ENCODE peak calls at places on chromosomes 1 and 21, in five cellular contexts. K is T-helper 1 cell; Q is stimulated activated CD8-positive, alpha-beta memory T cell treated with anti-CD3 and anti-CD28 coated beads, Interleukin-15, amount 100 ng/mL, for 24 hours; A is ELR; M is neuronal stem cell. P is an unnamed sample.

GRCh38 chr1:150562384-150563339 is 13.5 kb downstream of the ADAMTSL4 start:
- DNase-seq in K (no peak), Q (no peak), A (peak; percentile 38), M (no peak), P (no peak)

GRCh38 chr1:109827466-109827865 is 63.7 kb upstream of the EPS8L3 start:
- DNase-seq in K (no peak), Q (no peak), A (peak; percentile 64), M (no peak), P (no peak)

GRCh38 chr1:244839656-244840055 is 4.2 kb downstream of the COX20 start:
- DNase-seq in K (no peak), Q (no peak), A (no peak), M (no peak), P (no peak)

GRCh38 chr1:87781589-87781988 is 452.9 kb downstream of the LMO4 start:
- DNase-seq in K (no peak), Q (no peak), A (no peak), M (no peak), P (no peak)

GRCh38 chr1:28885982-28886730 is 28.2 kb upstream of the EPB41 start:
- DNase-seq in K (no peak), Q (no peak), A (no peak), M (no peak), P (no peak)

GRCh38 chr1:197519741-197520334 is 251.8 kb downstream of the CRB1 start:
- DNase-seq in K (no peak), Q (no peak), A (peak; percentile 50), M (no peak), P (no peak)

GRCh38 chr1:209383422-209383821 is 200.1 kb upstream of the CAMK1G start:
- DNase-seq in K (no peak), Q (no peak), A (no peak), M (no peak), P (no peak)

GRCh38 chr1:160606611-160607010 is 27.3 kb upstream of the CD84 start:
- DNase-seq in K (no peak), Q (no peak), A (no peak), M (no peak), P (no peak)

GRCh38 chr1:32963746-32964460 is 706 bp downstream of the RNF19B start:
- DNase-seq in K (peak; percentile 40), Q (peak; percentile 15), A (peak; percentile 72), M (peak; percentile 54), P (peak; percentile 39)

GRCh38 chr1:228013322-228014234 is 6.8 kb downstream of the WNT3A start:
- DNase-seq in K (no peak), Q (no peak), A (no peak), M (no peak), P (no peak)

GRCh38 chr1:228104526-228105251 is 1.6 kb upstream of the C1orf35 start:
- DNase-seq in K (no peak), Q (no peak), A (no peak), M (no peak), P (no peak)

GRCh38 chr1:145782166-145783099 is 41.5 kb downstream of the RNF115 start:
- DNase-seq in K (no peak), Q (no peak), A (peak; percentile 92), M (no peak), P (no peak)

GRCh38 chr1:117147341-117147831 is 25.8 kb upstream of the TRIM45 start:
- DNase-seq in K (no peak), Q (no peak), A (peak; percentile 8), M (no peak), P (no peak)

GRCh38 chr1:46396429-46397398 is 2.6 kb downstream of the FAAH start:
- DNase-seq in K (no peak), Q (no peak), A (no peak), M (no peak), P (no peak)

GRCh38 chr1:201350361-201350725 is 27.1 kb downstream of the TNNT2 start:
- DNase-seq in K (no peak), Q (no peak), A (no peak), M (no peak), P (no peak)

GRCh38 chr1:60343736-60344135 is 270.2 kb upstream of the C1orf87 start:
- DNase-seq in K (no peak), Q (no peak), A (no peak), M (no peak), P (no peak)

GRCh38 chr1:48677306-48678287 is 99.1 kb downstream of the BEND5 start:
- DNase-seq in K (no peak), Q (peak; percentile 16), A (peak; percentile 34), M (peak; percentile 54), P (peak; percentile 21)

GRCh38 chr1:147168626-147169058 is 3.6 kb downstream of the PRKAB2 start:
- DNase-seq in K (no peak), Q (no peak), A (peak; percentile 47), M (no peak), P (no peak)

GRCh38 chr1:10874351-10874750 is 77.9 kb upstream of the CASZ1 start:
- DNase-seq in K (no peak), Q (no peak), A (no peak), M (no peak), P (no peak)

GRCh38 chr1:18938707-18939070 is 17.8 kb downstream of the IFFO2 start:
- DNase-seq in K (no peak), Q (no peak), A (no peak), M (no peak), P (no peak)

GRCh38 chr1:26686795-26687194 is 9.0 kb upstream of the ARID1A start:
- DNase-seq in K (no peak), Q (no peak), A (peak; percentile 30), M (no peak), P (no peak)

GRCh38 chr1:235326719-235327558 is 1.0 kb downstream of the ARID4B start:
- DNase-seq in K (peak; percentile 50), Q (peak; percentile 9), A (peak; percentile 53), M (peak; percentile 17), P (peak; percentile 39)

GRCh38 chr21:25859264-25859931 is 124.6 kb downstream of the GABPA start:
- DNase-seq in K (no peak), Q (no peak), A (no peak), M (no peak), P (no peak)

GRCh38 chr21:36263797-36264196 is 56.2 kb upstream of the MORC3 start:
- DNase-seq in K (no peak), Q (no peak), A (no peak), M (no peak), P (no peak)

GRCh38 chr1:17010601-17011438 is 908 bp downstream of the ATP13A2 start:
- DNase-seq in K (no peak), Q (no peak), A (peak; percentile 61), M (no peak), P (no peak)

GRCh38 chr21:34808569-34809204 is 139.9 kb downstream of the CLIC6 start:
- DNase-seq in K (no peak), Q (no peak), A (peak; percentile 83), M (no peak), P (no peak)

GRCh38 chr1:56450004-56450666 is 129.2 kb downstream of the PLPP3 start:
- DNase-seq in K (no peak), Q (no peak), A (no peak), M (no peak), P (no peak)

GRCh38 chr1:213693864-213694263 is 293.9 kb upstream of the PROX1 start:
- DNase-seq in K (no peak), Q (no peak), A (no peak), M (no peak), P (no peak)

GRCh38 chr1:168603501-168604107 is 27.2 kb downstream of the XCL1 start:
- DNase-seq in K (peak; percentile 20), Q (peak; percentile 31), A (peak; percentile 68), M (peak; percentile 58), P (peak; percentile 58)

GRCh38 chr1:199373139-199373538 is 654.4 kb upstream of the NR5A2 start:
- DNase-seq in K (no peak), Q (no peak), A (no peak), M (no peak), P (no peak)

GRCh38 chr1:42908046-42908445 is 50.6 kb downstream of the SLC2A1 start:
- DNase-seq in K (no peak), Q (no peak), A (no peak), M (no peak), P (no peak)

GRCh38 chr1:2391034-2391384 is 345 bp downstream of the MORN1 start:
- DNase-seq in K (no peak), Q (no peak), A (peak; percentile 48), M (no peak), P (no peak)

GRCh38 chr1:203036537-203036936 is 10.2 kb downstream of the PPFIA4 start:
- DNase-seq in K (no peak), Q (no peak), A (no peak), M (no peak), P (no peak)

GRCh38 chr1:196607940-196608339 is 300 bp downstream of the KCNT2 start:
- DNase-seq in K (no peak), Q (no peak), A (peak; percentile 12), M (no peak), P (no peak)

GRCh38 chr1:73854527-73854926 is 343.4 kb downstream of the LRRIQ3 start:
- DNase-seq in K (no peak), Q (no peak), A (no peak), M (no peak), P (no peak)

GRCh38 chr1:153752561-153753195 is 22.5 kb upstream of the SLC27A3 start:
- DNase-seq in K (no peak), Q (no peak), A (peak; percentile 65), M (no peak), P (no peak)

GRCh38 chr1:63112155-63112914 is 210.0 kb upstream of the FOXD3 start:
- DNase-seq in K (no peak), Q (no peak), A (peak; percentile 79), M (no peak), P (no peak)

GRCh38 chr1:150474869-150475268 is 12.3 kb upstream of the TARS2 start:
- DNase-seq in K (no peak), Q (no peak), A (no peak), M (no peak), P (no peak)